ENCODE peak calls at places on chromosome 9, in eight cellular contexts. One of them, this sample, is unnamed.

GRCh38 chr9:105216440-105217178 is 27.8 kb upstream of the SLC44A1 start:
- DNase-seq in fibroblast of lung: no peak
- DNase-seq in PC-3: no peak
- DNase-seq in A549: no peak
- DNase-seq in fibroblast of villous mesenchyme: no peak
- DNase-seq in cardiac fibroblast: no peak
- DNase-seq in IMR-90: no peak
- DNase-seq in tibial artery: no peak
- DNase-seq in this sample: no peak

GRCh38 chr9:79371301-79371700 is 200.5 kb upstream of the TLE4 start:
- DNase-seq in fibroblast of lung: no peak
- DNase-seq in PC-3: no peak
- DNase-seq in A549: no peak
- DNase-seq in fibroblast of villous mesenchyme: no peak
- DNase-seq in cardiac fibroblast: no peak
- DNase-seq in IMR-90: no peak
- DNase-seq in tibial artery: no peak
- DNase-seq in this sample: no peak

GRCh38 chr9:37801287-37801850 is 772 bp downstream of the DCAF10 start:
- DNase-seq in fibroblast of lung: peak
- DNase-seq in PC-3: peak
- DNase-seq in A549: no peak
- DNase-seq in fibroblast of villous mesenchyme: peak
- DNase-seq in cardiac fibroblast: peak
- DNase-seq in IMR-90: peak
- DNase-seq in tibial artery: no peak
- DNase-seq in this sample: no peak

GRCh38 chr9:95004452-95005275 is 278.2 kb downstream of the AOPEP start:
- DNase-seq in fibroblast of lung: peak
- DNase-seq in PC-3: peak
- DNase-seq in A549: no peak
- DNase-seq in fibroblast of villous mesenchyme: peak
- DNase-seq in cardiac fibroblast: no peak
- DNase-seq in IMR-90: no peak
- DNase-seq in tibial artery: no peak
- DNase-seq in this sample: no peak

GRCh38 chr9:136342191-136343120 is 15.1 kb downstream of the GPSM1 start:
- DNase-seq in fibroblast of lung: peak
- DNase-seq in PC-3: no peak
- DNase-seq in A549: no peak
- DNase-seq in fibroblast of villous mesenchyme: peak
- DNase-seq in cardiac fibroblast: peak
- DNase-seq in IMR-90: peak
- DNase-seq in tibial artery: peak
- DNase-seq in this sample: no peak

GRCh38 chr9:72602629-72603028 is 81.2 kb downstream of the TMC1 start:
- DNase-seq in fibroblast of lung: peak
- DNase-seq in PC-3: no peak
- DNase-seq in A549: no peak
- DNase-seq in fibroblast of villous mesenchyme: peak
- DNase-seq in cardiac fibroblast: peak
- DNase-seq in IMR-90: peak
- DNase-seq in tibial artery: peak
- DNase-seq in this sample: no peak

GRCh38 chr9:8474937-8475336 is 675.4 kb upstream of the DMAC1 start:
- DNase-seq in fibroblast of lung: no peak
- DNase-seq in PC-3: no peak
- DNase-seq in A549: no peak
- DNase-seq in fibroblast of villous mesenchyme: no peak
- DNase-seq in cardiac fibroblast: no peak
- DNase-seq in IMR-90: no peak
- DNase-seq in tibial artery: no peak
- DNase-seq in this sample: no peak

GRCh38 chr9:88312070-88312469 is 76.2 kb upstream of the SPIN1 start:
- DNase-seq in fibroblast of lung: no peak
- DNase-seq in PC-3: no peak
- DNase-seq in A549: no peak
- DNase-seq in fibroblast of villous mesenchyme: no peak
- DNase-seq in cardiac fibroblast: no peak
- DNase-seq in IMR-90: no peak
- DNase-seq in tibial artery: no peak
- DNase-seq in this sample: no peak

GRCh38 chr9:135480071-135480941 is 724 bp downstream of the PPP1R26 start:
- DNase-seq in fibroblast of lung: peak
- DNase-seq in PC-3: peak
- DNase-seq in A549: peak
- DNase-seq in fibroblast of villous mesenchyme: peak
- DNase-seq in cardiac fibroblast: peak
- DNase-seq in IMR-90: peak
- DNase-seq in tibial artery: no peak
- DNase-seq in this sample: no peak

GRCh38 chr9:137232510-137232909 is 1.8 kb downstream of the SLC34A3 start:
- DNase-seq in fibroblast of lung: no peak
- DNase-seq in PC-3: no peak
- DNase-seq in A549: no peak
- DNase-seq in fibroblast of villous mesenchyme: no peak
- DNase-seq in cardiac fibroblast: no peak
- DNase-seq in IMR-90: no peak
- DNase-seq in tibial artery: no peak
- DNase-seq in this sample: no peak

GRCh38 chr9:107684224-107684623 is 194.7 kb upstream of the KLF4 start:
- DNase-seq in fibroblast of lung: peak
- DNase-seq in PC-3: no peak
- DNase-seq in A549: no peak
- DNase-seq in fibroblast of villous mesenchyme: peak
- DNase-seq in cardiac fibroblast: peak
- DNase-seq in IMR-90: peak
- DNase-seq in tibial artery: no peak
- DNase-seq in this sample: no peak

GRCh38 chr9:105444130-105444529 is 3.7 kb upstream of the FSD1L start:
- DNase-seq in fibroblast of lung: no peak
- DNase-seq in PC-3: no peak
- DNase-seq in A549: no peak
- DNase-seq in fibroblast of villous mesenchyme: peak
- DNase-seq in cardiac fibroblast: peak
- DNase-seq in IMR-90: peak
- DNase-seq in tibial artery: no peak
- DNase-seq in this sample: no peak

GRCh38 chr9:81574399-81574798 is 114.9 kb downstream of the TLE1 start:
- DNase-seq in fibroblast of lung: peak
- DNase-seq in PC-3: peak
- DNase-seq in A549: no peak
- DNase-seq in fibroblast of villous mesenchyme: peak
- DNase-seq in cardiac fibroblast: peak
- DNase-seq in IMR-90: peak
- DNase-seq in tibial artery: no peak
- DNase-seq in this sample: no peak

GRCh38 chr9:35510745-35511428 is 21.0 kb downstream of the RUSC2 start:
- DNase-seq in fibroblast of lung: peak
- DNase-seq in PC-3: peak
- DNase-seq in A549: peak
- DNase-seq in fibroblast of villous mesenchyme: peak
- DNase-seq in cardiac fibroblast: peak
- DNase-seq in IMR-90: peak
- DNase-seq in tibial artery: peak
- DNase-seq in this sample: peak

DNA sequence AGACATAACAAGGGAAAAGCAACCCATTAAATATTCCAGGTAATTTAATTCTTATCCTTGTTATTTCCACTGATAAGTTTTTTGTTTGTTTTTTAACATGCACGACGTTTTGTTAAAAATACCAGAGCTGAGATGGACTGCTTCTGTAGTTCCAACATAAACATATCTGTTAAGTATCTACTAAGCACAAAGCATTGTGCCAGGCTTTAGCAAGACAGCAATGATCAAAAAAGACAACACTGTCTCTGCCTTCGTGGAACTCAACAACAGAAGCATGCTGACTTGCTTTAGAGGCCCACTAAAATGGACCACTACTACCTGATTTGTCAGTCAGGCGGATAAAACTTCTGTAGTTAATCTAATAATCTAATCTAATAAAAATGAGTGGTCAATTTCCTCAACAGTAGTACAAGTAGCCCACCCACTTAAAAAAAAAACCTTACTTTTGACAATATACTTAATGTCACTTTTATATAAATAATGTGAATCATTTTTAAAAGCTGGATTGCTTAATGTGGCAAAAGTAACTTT is 3.1 kb downstream of the RAB14 start:
- DNase-seq in fibroblast of lung: no peak
- DNase-seq in PC-3: no peak
- DNase-seq in A549: no peak
- DNase-seq in fibroblast of villous mesenchyme: no peak
- DNase-seq in cardiac fibroblast: no peak
- DNase-seq in IMR-90: no peak
- DNase-seq in tibial artery: no peak
- DNase-seq in this sample: no peak
- H3K4me3 ChIP-seq in fibroblast of lung: peak
- H3K4me3 ChIP-seq in PC-3: peak
- H3K4me3 ChIP-seq in A549: no peak
- H3K4me3 ChIP-seq in fibroblast of villous mesenchyme: no peak
- H3K4me3 ChIP-seq in cardiac fibroblast: no peak
- H3K4me3 ChIP-seq in IMR-90: peak
- H3K4me3 ChIP-seq in tibial artery: no peak
- H3K4me3 ChIP-seq in this sample: peak

GRCh38 chr9:113372059-113372458 is 4.7 kb downstream of the HDHD3 start:
- DNase-seq in fibroblast of lung: no peak
- DNase-seq in PC-3: no peak
- DNase-seq in A549: no peak
- DNase-seq in fibroblast of villous mesenchyme: no peak
- DNase-seq in cardiac fibroblast: no peak
- DNase-seq in IMR-90: no peak
- DNase-seq in tibial artery: no peak
- DNase-seq in this sample: no peak

GRCh38 chr9:113368348-113368747 is 8.4 kb downstream of the HDHD3 start:
- DNase-seq in fibroblast of lung: no peak
- DNase-seq in PC-3: no peak
- DNase-seq in A549: no peak
- DNase-seq in fibroblast of villous mesenchyme: no peak
- DNase-seq in cardiac fibroblast: no peak
- DNase-seq in IMR-90: no peak
- DNase-seq in tibial artery: no peak
- DNase-seq in this sample: no peak

GRCh38 chr9:113368960-113369582 is 7.7 kb downstream of the HDHD3 start:
- DNase-seq in fibroblast of lung: no peak
- DNase-seq in PC-3: no peak
- DNase-seq in A549: no peak
- DNase-seq in fibroblast of villous mesenchyme: no peak
- DNase-seq in cardiac fibroblast: no peak
- DNase-seq in IMR-90: no peak
- DNase-seq in tibial artery: no peak
- DNase-seq in this sample: no peak

GRCh38 chr9:113370806-113371325 is 5.9 kb downstream of the HDHD3 start:
- DNase-seq in fibroblast of lung: no peak
- DNase-seq in PC-3: no peak
- DNase-seq in A549: no peak
- DNase-seq in fibroblast of villous mesenchyme: no peak
- DNase-seq in cardiac fibroblast: no peak
- DNase-seq in IMR-90: no peak
- DNase-seq in tibial artery: no peak
- DNase-seq in this sample: no peak

DNA sequence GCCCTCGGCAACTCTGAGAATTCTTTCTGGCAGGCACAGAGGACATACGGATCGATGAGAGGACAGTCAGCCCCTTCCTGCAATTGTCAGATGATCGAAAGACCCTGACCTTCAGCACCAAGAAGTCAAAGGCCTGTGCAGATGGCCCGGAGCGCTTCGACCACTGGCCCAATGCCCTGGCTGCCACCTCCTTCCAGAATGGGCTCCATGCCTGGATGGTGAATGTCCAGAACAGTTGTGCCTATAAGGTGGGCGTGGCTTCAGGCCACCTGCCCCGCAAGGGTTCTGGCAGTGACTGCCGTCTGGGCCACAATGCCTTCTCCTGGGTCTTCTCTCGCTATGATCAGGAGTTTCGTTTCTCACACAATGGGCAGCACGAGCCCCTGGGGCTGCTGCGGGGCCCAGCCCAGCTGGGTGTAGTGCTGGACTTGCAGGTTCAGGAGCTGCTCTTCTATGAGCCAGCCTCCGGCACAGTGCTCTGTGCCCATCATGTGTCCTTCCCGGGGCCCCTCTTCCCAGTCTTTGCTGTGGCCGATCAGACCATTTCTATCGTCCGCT is 7.1 kb downstream of the HDHD3 start:
- DNase-seq in fibroblast of lung: no peak
- DNase-seq in PC-3: no peak
- DNase-seq in A549: no peak
- DNase-seq in fibroblast of villous mesenchyme: no peak
- DNase-seq in cardiac fibroblast: no peak
- DNase-seq in IMR-90: no peak
- DNase-seq in tibial artery: no peak
- DNase-seq in this sample: no peak
- TF ChIP-seq CTCF in fibroblast of lung: no peak
- TF ChIP-seq CTCF in PC-3: no peak
- TF ChIP-seq CTCF in A549: no peak
- TF ChIP-seq CTCF in fibroblast of villous mesenchyme: no peak
- TF ChIP-seq CTCF in cardiac fibroblast: no peak
- TF ChIP-seq CTCF in IMR-90: no peak
- TF ChIP-seq CTCF in tibial artery: no peak
- TF ChIP-seq CTCF in this sample: no peak

GRCh38 chr9:69572611-69573010 is 99.6 kb downstream of the APBA1 start:
- DNase-seq in fibroblast of lung: no peak
- DNase-seq in PC-3: no peak
- DNase-seq in A549: no peak
- DNase-seq in fibroblast of villous mesenchyme: peak
- DNase-seq in cardiac fibroblast: peak
- DNase-seq in IMR-90: no peak
- DNase-seq in tibial artery: no peak
- DNase-seq in this sample: no peak

GRCh38 chr9:69577123-69577522 is 95.0 kb downstream of the APBA1 start:
- DNase-seq in fibroblast of lung: no peak
- DNase-seq in PC-3: no peak
- DNase-seq in A549: no peak
- DNase-seq in fibroblast of villous mesenchyme: no peak
- DNase-seq in cardiac fibroblast: peak
- DNase-seq in IMR-90: peak
- DNase-seq in tibial artery: no peak
- DNase-seq in this sample: no peak

GRCh38 chr9:69570091-69570451 is 102.1 kb downstream of the APBA1 start:
- DNase-seq in fibroblast of lung: no peak
- DNase-seq in PC-3: no peak
- DNase-seq in A549: no peak
- DNase-seq in fibroblast of villous mesenchyme: no peak
- DNase-seq in cardiac fibroblast: no peak
- DNase-seq in IMR-90: no peak
- DNase-seq in tibial artery: no peak
- DNase-seq in this sample: no peak

GRCh38 chr9:69571032-69571431 is 101.1 kb downstream of the APBA1 start:
- DNase-seq in fibroblast of lung: no peak
- DNase-seq in PC-3: peak
- DNase-seq in A549: no peak
- DNase-seq in fibroblast of villous mesenchyme: no peak
- DNase-seq in cardiac fibroblast: peak
- DNase-seq in IMR-90: no peak
- DNase-seq in tibial artery: no peak
- DNase-seq in this sample: no peak

GRCh38 chr9:69573666-69574456 is 98.3 kb downstream of the APBA1 start:
- DNase-seq in fibroblast of lung: peak
- DNase-seq in PC-3: no peak
- DNase-seq in A549: no peak
- DNase-seq in fibroblast of villous mesenchyme: no peak
- DNase-seq in cardiac fibroblast: peak
- DNase-seq in IMR-90: peak
- DNase-seq in tibial artery: no peak
- DNase-seq in this sample: no peak
- H3K4me3 ChIP-seq in fibroblast of lung: no peak
- H3K4me3 ChIP-seq in PC-3: no peak
- H3K4me3 ChIP-seq in A549: no peak
- H3K4me3 ChIP-seq in fibroblast of villous mesenchyme: no peak
- H3K4me3 ChIP-seq in cardiac fibroblast: no peak
- H3K4me3 ChIP-seq in IMR-90: no peak
- H3K4me3 ChIP-seq in tibial artery: no peak
- H3K4me3 ChIP-seq in this sample: no peak

GRCh38 chr9:27471789-27472585 is 52.1 kb upstream of the IFNK start:
- DNase-seq in fibroblast of lung: no peak
- DNase-seq in PC-3: no peak
- DNase-seq in A549: no peak
- DNase-seq in fibroblast of villous mesenchyme: peak
- DNase-seq in cardiac fibroblast: no peak
- DNase-seq in IMR-90: no peak
- DNase-seq in tibial artery: no peak
- DNase-seq in this sample: no peak
- TF ChIP-seq CTCF in fibroblast of lung: no peak
- TF ChIP-seq CTCF in PC-3: no peak
- TF ChIP-seq CTCF in A549: no peak
- TF ChIP-seq CTCF in fibroblast of villous mesenchyme: no peak
- TF ChIP-seq CTCF in cardiac fibroblast: no peak
- TF ChIP-seq CTCF in IMR-90: no peak
- TF ChIP-seq CTCF in tibial artery: no peak
- TF ChIP-seq CTCF in this sample: no peak